ENCODE peak calls at places on chromosomes 5 and 9, in four cellular contexts. T is neuronal stem cell, K is H1, S is trophoblast cell. F is an unnamed sample. For H3K36me3 and H3K27me3, the result is how much of the 10 kb centered on the place peaks cover.

GRCh38 chr5:7745882-7746735 is 104.8 kb downstream of the CFAP90 start:
- DNase-seq in S (peak), T (peak), K (peak), F (peak)

GRCh38 chr5:146291421-146292074 is 47.1 kb upstream of the POU4F3 start:
- DNase-seq in K (no peak), T (peak), S (peak), F (peak)

GRCh38 chr9:137310190-137311052 is 8.3 kb upstream of the NRARP start:
- DNase-seq in K (no peak), S (peak), T (no peak), F (no peak)

GRCh38 chr5:75710630-75711029 is 6.6 kb downstream of the POC5 start:
- DNase-seq in S (no peak), K (no peak), T (no peak), F (no peak)

GRCh38 chr5:92801921-92802320 is 779.1 kb downstream of the NR2F1-AS1 start:
- DNase-seq in S (no peak), T (no peak), K (no peak), F (peak)

GRCh38 chr5:72817076-72817476 is 615 bp downstream of the TNPO1 start:
- DNase-seq in K (no peak), T (no peak), S (peak), F (peak)

GRCh38 chr5:109619024-109619460 is 70.7 kb upstream of the MAN2A1 start:
- DNase-seq in K (no peak), S (no peak), T (no peak), F (no peak)

GRCh38 chr5:141822134-141822533 is 56.1 kb downstream of the PCDH1 start:
- DNase-seq in K (no peak), S (peak), T (no peak), F (no peak)

GRCh38 chr5:115086473-115086872 is 83.2 kb downstream of the TRIM36 start:
- DNase-seq in S (no peak), K (no peak), T (no peak), F (no peak)

GRCh38 chr9:74557577-74557976 is 60.4 kb downstream of the RORB start:
- DNase-seq in S (no peak), K (no peak), T (no peak), F (no peak)

GRCh38 chr5:133140311-133140710 is 88.5 kb downstream of the HSPA4 start:
- DNase-seq in S (no peak), T (no peak), K (no peak), F (no peak)

GRCh38 chr5:177432905-177433657 is 6.6 kb downstream of the GRK6 start:
- DNase-seq in S (no peak), T (no peak), K (no peak), F (no peak)
- H3K36me3 ChIP-seq in S (half or more), T (half or more), K (under half), F (half or more)

DNA sequence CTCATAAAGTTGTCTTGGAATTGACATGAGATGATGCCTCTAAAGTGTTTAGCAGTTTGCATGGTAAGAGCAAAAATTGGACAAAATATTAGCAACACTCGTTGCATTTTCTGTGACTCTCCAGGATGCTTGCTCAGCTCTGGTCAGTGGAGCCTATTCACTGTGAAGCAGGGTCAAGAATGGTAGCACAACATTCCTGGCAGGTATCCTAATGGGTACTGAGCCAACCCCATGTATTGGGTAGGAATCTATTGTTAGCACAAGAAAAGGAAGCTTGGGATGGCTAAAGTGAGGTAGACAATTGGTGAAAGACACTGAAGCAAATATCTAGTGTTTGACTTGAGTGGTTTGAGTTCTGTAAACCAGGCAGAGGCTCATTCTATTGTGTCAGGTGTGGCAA is 10.4 kb upstream of the ACTBL2 start:
- DNase-seq in T (no peak), K (no peak), S (no peak), F (no peak)
- H3K27me3 ChIP-seq in T (under half), K (under half), S (under half), F (under half)

GRCh38 chr9:135890896-135891631 is 16.3 kb downstream of the CAMSAP1 start:
- DNase-seq in S (no peak), T (no peak), K (no peak), F (no peak)

GRCh38 chr9:135895202-135895848 is 12.0 kb downstream of the CAMSAP1 start:
- DNase-seq in T (no peak), K (no peak), S (peak), F (no peak)

GRCh38 chr9:135896205-135896604 is 11.1 kb downstream of the CAMSAP1 start:
- DNase-seq in S (no peak), K (no peak), T (no peak), F (no peak)

GRCh38 chr9:135890190-135890861 is 17.0 kb downstream of the CAMSAP1 start:
- DNase-seq in T (no peak), K (no peak), S (peak), F (no peak)

GRCh38 chr9:135893104-135893503 is 14.2 kb downstream of the CAMSAP1 start:
- DNase-seq in S (no peak), T (no peak), K (no peak), F (no peak)
- H2BK12ac ChIP-seq in S (no peak), T (no peak), K (no peak), F (no peak)

DNA sequence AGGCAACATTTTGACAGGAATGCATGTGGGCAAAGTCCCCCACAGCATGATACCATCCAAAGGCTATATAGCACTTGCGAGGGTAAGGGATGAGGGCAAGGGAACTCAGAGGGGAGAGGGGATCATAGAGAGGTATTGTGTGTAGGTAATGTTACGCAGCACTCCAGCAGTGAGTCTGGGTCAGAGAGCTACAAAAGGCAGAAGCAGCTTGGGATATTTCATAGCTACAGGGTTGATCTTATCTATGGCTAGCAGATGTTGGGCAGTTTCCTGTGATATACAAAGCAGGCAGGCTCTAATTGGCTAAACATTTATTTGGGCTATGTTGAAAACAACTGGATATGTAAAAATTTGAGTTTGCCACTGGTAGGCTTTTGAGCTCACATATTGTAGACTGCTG is 17.8 kb upstream of the SLCO4C1 start:
- DNase-seq in K (no peak), T (no peak), S (peak), F (no peak)
- H3K36me3 ChIP-seq in K (under half), T (under half), S (under half), F (under half)

F was measured in mesenchymal stem cell.